ENCODE peak calls at places on chromosomes 7 and 10, in eight cellular contexts. M is Panc1; V is ecto neural progenitor cell; G is activated naive CD8-positive, alpha-beta T cell treated with anti-CD3 and anti-CD28 coated beads for 36 hours; P is neuronal stem cell; J is aorta; T is anterior cingulate cortex; H is fibroblast of mammary gland. R is an unnamed sample.

GRCh38 chr10:4767033-4767814 is 58.8 kb upstream of the AKR1E2 start:
- DNase-seq in M (peak), V (no peak), G (no peak), P (peak), J (no peak), T (no peak), H (peak), R (no peak)

GRCh38 chr7:151759591-151760042 is 117.3 kb downstream of the PRKAG2 start:
- DNase-seq in M (no peak), V (peak), G (peak), P (peak), J (no peak), T (peak), H (peak), R (no peak)

GRCh38 chr7:117385340-117386124 is 41.8 kb downstream of the ASZ1 start:
- DNase-seq in M (peak), V (no peak), G (no peak), P (no peak), J (no peak), T (no peak), H (peak), R (no peak)

GRCh38 chr7:157521061-157521731 is 184.4 kb downstream of the DNAJB6 start:
- DNase-seq in M (no peak), V (peak), G (no peak), P (no peak), J (no peak), T (no peak), H (no peak), R (peak)

GRCh38 chr7:74272305-74273038 is 16.7 kb upstream of the CLIP2 start:
- DNase-seq in M (no peak), V (no peak), G (peak), P (no peak), J (peak), T (no peak), H (peak), R (peak)

GRCh38 chr7:148994576-148994975 is 33.7 kb downstream of the PDIA4 start:
- DNase-seq in M (no peak), V (no peak), G (no peak), P (no peak), J (no peak), T (no peak), H (no peak), R (no peak)

GRCh38 chr10:69382382-69383117 is 34.2 kb downstream of the TACR2 start:
- DNase-seq in M (no peak), V (no peak), G (no peak), P (no peak), J (no peak), T (no peak), H (peak), R (no peak)

GRCh38 chr7:97971120-97971989 is 18.6 kb downstream of the OCM2 start:
- DNase-seq in M (no peak), V (no peak), G (peak), P (no peak), J (no peak), T (no peak), H (peak), R (no peak)

R was measured in suprapubic skin.